ENCODE peak calls at places on chromosomes 7 and 10, in five cellular contexts. One of them, this sample, is unnamed.

GRCh38 chr10:97673736-97674525 is 13.1 kb downstream of the AVPI1 start:
- DNase-seq in H9: no peak
- DNase-seq in neuronal stem cell: no peak
- DNase-seq in IMR-90: peak; percentile 79
- DNase-seq in H1: no peak
- DNase-seq in this sample: peak; percentile 43

GRCh38 chr7:128053023-128053422 is 21.8 kb upstream of the LRRC4 start:
- DNase-seq in H9: no peak
- DNase-seq in neuronal stem cell: no peak
- DNase-seq in IMR-90: peak; percentile 49
- DNase-seq in H1: no peak
- DNase-seq in this sample: peak; percentile 41

GRCh38 chr10:112823604-112824003 is 126.4 kb upstream of the TCF7L2 start:
- DNase-seq in H9: no peak
- DNase-seq in neuronal stem cell: no peak
- DNase-seq in IMR-90: no peak
- DNase-seq in H1: no peak
- DNase-seq in this sample: no peak

GRCh38 chr10:104340692-104341091 is 2.4 kb upstream of the ITPRIP start:
- DNase-seq in H9: no peak
- DNase-seq in neuronal stem cell: no peak
- DNase-seq in IMR-90: no peak
- DNase-seq in H1: no peak
- DNase-seq in this sample: no peak

GRCh38 chr7:17239683-17240521 is 58.5 kb upstream of the AHR start:
- DNase-seq in H9: no peak
- DNase-seq in neuronal stem cell: no peak
- DNase-seq in IMR-90: peak; percentile 75
- DNase-seq in H1: no peak
- DNase-seq in this sample: peak; percentile 43

GRCh38 chr7:112495820-112496462 is 15.2 kb downstream of the LSMEM1 start:
- DNase-seq in H9: peak; percentile 60
- DNase-seq in neuronal stem cell: peak; percentile 31
- DNase-seq in IMR-90: peak; percentile 64
- DNase-seq in H1: peak; percentile 23
- DNase-seq in this sample: peak; percentile 74

GRCh38 chr7:12766416-12766815 is 79.0 kb downstream of the ARL4A start:
- DNase-seq in H9: no peak
- DNase-seq in neuronal stem cell: no peak
- DNase-seq in IMR-90: no peak
- DNase-seq in H1: no peak
- DNase-seq in this sample: no peak

GRCh38 chr7:157418204-157419029 is 81.6 kb downstream of the DNAJB6 start:
- DNase-seq in H9: no peak
- DNase-seq in neuronal stem cell: no peak
- DNase-seq in IMR-90: no peak
- DNase-seq in H1: no peak
- DNase-seq in this sample: no peak

GRCh38 chr10:124068929-124069328 is 24.5 kb downstream of the CHST15 start:
- DNase-seq in H9: no peak
- DNase-seq in neuronal stem cell: no peak
- DNase-seq in IMR-90: no peak
- DNase-seq in H1: no peak
- DNase-seq in this sample: no peak

GRCh38 chr10:44199991-44200655 is 184.8 kb downstream of the CXCL12 start:
- DNase-seq in H9: no peak
- DNase-seq in neuronal stem cell: no peak
- DNase-seq in IMR-90: no peak
- DNase-seq in H1: no peak
- DNase-seq in this sample: no peak

GRCh38 chr10:124644771-124645170 is 99.4 kb downstream of the FAM53B start:
- DNase-seq in H9: peak; percentile 59
- DNase-seq in neuronal stem cell: no peak
- DNase-seq in IMR-90: no peak
- DNase-seq in H1: no peak
- DNase-seq in this sample: no peak

GRCh38 chr7:78020131-78020873 is 221.7 kb downstream of the PHTF2 start:
- DNase-seq in H9: no peak
- DNase-seq in neuronal stem cell: peak; percentile 41
- DNase-seq in IMR-90: peak; percentile 91
- DNase-seq in H1: no peak
- DNase-seq in this sample: peak; percentile 83

GRCh38 chr10:5873515-5873995 is 16.1 kb downstream of the ANKRD16 start:
- DNase-seq in H9: peak; percentile 64
- DNase-seq in neuronal stem cell: peak; percentile 63
- DNase-seq in IMR-90: peak; percentile 70
- DNase-seq in H1: no peak
- DNase-seq in this sample: peak; percentile 76

GRCh38 chr7:101386177-101386557 is 23.5 kb downstream of the COL26A1 start:
- DNase-seq in H9: no peak
- DNase-seq in neuronal stem cell: no peak
- DNase-seq in IMR-90: no peak
- DNase-seq in H1: no peak
- DNase-seq in this sample: no peak

GRCh38 chr7:139038691-139039090 is 2.8 kb upstream of the ZC3HAV1L start:
- DNase-seq in H9: no peak
- DNase-seq in neuronal stem cell: no peak
- DNase-seq in IMR-90: no peak
- DNase-seq in H1: no peak
- DNase-seq in this sample: no peak

GRCh38 chr10:22713853-22714523 is 390 bp downstream of the PIP4K2A start:
- DNase-seq in H9: peak; percentile 34
- DNase-seq in neuronal stem cell: peak; percentile 24
- DNase-seq in IMR-90: peak; percentile 13
- DNase-seq in H1: no peak
- DNase-seq in this sample: peak; percentile 41

GRCh38 chr7:143415696-143416095 is 7.0 kb upstream of the EPHA1 start:
- DNase-seq in H9: no peak
- DNase-seq in neuronal stem cell: no peak
- DNase-seq in IMR-90: peak; percentile 56
- DNase-seq in H1: no peak
- DNase-seq in this sample: no peak

GRCh38 chr7:3753868-3754267 is 452.8 kb downstream of the SDK1 start:
- DNase-seq in H9: no peak
- DNase-seq in neuronal stem cell: no peak
- DNase-seq in IMR-90: no peak
- DNase-seq in H1: no peak
- DNase-seq in this sample: no peak

GRCh38 chr10:119521443-119522204 is 20.9 kb downstream of the RGS10 start:
- DNase-seq in H9: no peak
- DNase-seq in neuronal stem cell: no peak
- DNase-seq in IMR-90: peak; percentile 92
- DNase-seq in H1: no peak
- DNase-seq in this sample: peak; percentile 87

GRCh38 chr10:102630663-102631062 is 13.6 kb upstream of the TRIM8 start:
- DNase-seq in H9: no peak
- DNase-seq in neuronal stem cell: no peak
- DNase-seq in IMR-90: no peak
- DNase-seq in H1: no peak
- DNase-seq in this sample: no peak
- H3K14ac ChIP-seq in H9: no peak overlapping the region
- H3K14ac ChIP-seq in neuronal stem cell: no peak overlapping the region
- H3K14ac ChIP-seq in IMR-90: peak overlapping the region; percentile 92
- H3K14ac ChIP-seq in H1: no peak overlapping the region
- H3K14ac ChIP-seq in this sample: peak overlapping the region; percentile 19

GRCh38 chr7:32490127-32490796 is at the start of gene LSM5:
- DNase-seq in H9: peak; percentile 87
- DNase-seq in neuronal stem cell: peak; percentile 82
- DNase-seq in IMR-90: peak; percentile 95
- DNase-seq in H1: no peak
- DNase-seq in this sample: peak; percentile 95
- H3K14ac ChIP-seq in H9: peak within 1 kb of the TSS; percentile 71
- H3K14ac ChIP-seq in neuronal stem cell: no peak within 1 kb of the TSS
- H3K14ac ChIP-seq in IMR-90: peak within 1 kb of the TSS; percentile 95
- H3K14ac ChIP-seq in H1: no peak within 1 kb of the TSS
- H3K14ac ChIP-seq in this sample: peak within 1 kb of the TSS; percentile 92

GRCh38 chr10:62805139-62806092 is 896 bp downstream of the ADO start:
- DNase-seq in H9: peak; percentile 62
- DNase-seq in neuronal stem cell: peak; percentile 47
- DNase-seq in IMR-90: peak; percentile 47
- DNase-seq in H1: no peak
- DNase-seq in this sample: peak; percentile 72

GRCh38 chr10:62803993-62804383 is 532 bp upstream of the ADO start:
- DNase-seq in H9: no peak
- DNase-seq in neuronal stem cell: no peak
- DNase-seq in IMR-90: peak; percentile 33
- DNase-seq in H1: no peak
- DNase-seq in this sample: peak; percentile 77

GRCh38 chr10:62806246-62806645 is 1.7 kb downstream of the ADO start:
- DNase-seq in H9: no peak
- DNase-seq in neuronal stem cell: no peak
- DNase-seq in IMR-90: peak; percentile 25
- DNase-seq in H1: no peak
- DNase-seq in this sample: no peak

GRCh38 chr10:62810131-62810530 is 5.6 kb downstream of the ADO start:
- DNase-seq in H9: no peak
- DNase-seq in neuronal stem cell: no peak
- DNase-seq in IMR-90: no peak
- DNase-seq in H1: no peak
- DNase-seq in this sample: no peak

DNA sequence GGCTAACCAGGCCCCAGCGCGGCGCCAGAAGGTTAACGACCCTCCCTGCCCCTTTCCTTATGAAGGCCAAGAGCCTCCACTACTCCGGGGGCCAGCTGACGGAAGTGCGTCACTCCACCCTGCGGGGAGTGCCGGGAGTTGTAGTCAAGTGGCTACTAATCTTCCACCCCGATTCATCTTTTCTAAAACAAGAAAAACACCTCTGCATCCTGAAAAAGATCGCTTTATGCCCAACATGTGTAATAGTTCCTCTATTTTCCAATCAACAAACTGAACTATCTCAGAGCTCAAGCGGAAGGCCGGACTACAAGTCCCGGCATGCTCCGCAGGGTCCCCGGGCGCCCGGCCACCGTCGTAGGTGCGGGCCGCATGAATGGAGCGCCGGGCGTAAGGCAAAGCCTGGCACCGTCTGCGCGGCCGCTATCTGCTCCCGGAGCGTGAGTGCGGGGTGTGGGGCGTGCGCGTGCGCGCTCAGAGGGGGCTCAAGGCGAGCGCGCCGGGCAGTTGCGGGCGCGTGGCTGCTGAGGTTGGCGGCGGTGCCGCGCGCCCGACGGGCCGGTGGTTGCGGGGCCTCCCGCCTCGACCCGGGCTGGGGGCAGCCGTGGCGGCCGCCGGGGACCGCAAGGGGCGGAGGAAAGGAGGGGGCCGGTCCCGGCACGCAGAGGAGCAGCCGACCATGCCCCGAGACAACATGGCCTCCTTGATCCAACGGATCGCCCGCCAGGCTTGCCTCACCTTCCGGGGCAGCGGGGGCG is at the start of gene ADO:
- DNase-seq in H9: peak; percentile 88
- DNase-seq in neuronal stem cell: peak; percentile 85
- DNase-seq in IMR-90: peak; percentile 79
- DNase-seq in H1: peak; percentile 67
- DNase-seq in this sample: peak; percentile 90
- H3K14ac ChIP-seq in H9: peak within 1 kb of the TSS; percentile 98
- H3K14ac ChIP-seq in neuronal stem cell: peak within 1 kb of the TSS; percentile 100
- H3K14ac ChIP-seq in IMR-90: peak within 1 kb of the TSS; percentile 99
- H3K14ac ChIP-seq in H1: no peak within 1 kb of the TSS
- H3K14ac ChIP-seq in this sample: no peak within 1 kb of the TSS

GRCh38 chr10:72275351-72276012 is 1.8 kb downstream of the DDIT4 start:
- DNase-seq in H9: no peak
- DNase-seq in neuronal stem cell: no peak
- DNase-seq in IMR-90: peak; percentile 34
- DNase-seq in H1: no peak
- DNase-seq in this sample: no peak

GRCh38 chr10:72274730-72275350 is 1.1 kb downstream of the DDIT4 start:
- DNase-seq in H9: peak; percentile 75
- DNase-seq in neuronal stem cell: no peak
- DNase-seq in IMR-90: peak; percentile 59
- DNase-seq in H1: no peak
- DNase-seq in this sample: peak; percentile 66

GRCh38 chr10:72276421-72277339 is 3.0 kb downstream of the DDIT4 start:
- DNase-seq in H9: no peak
- DNase-seq in neuronal stem cell: no peak
- DNase-seq in IMR-90: peak; percentile 73
- DNase-seq in H1: no peak
- DNase-seq in this sample: peak; percentile 79

GRCh38 chr10:72277340-72277995 is 3.7 kb downstream of the DDIT4 start:
- DNase-seq in H9: no peak
- DNase-seq in neuronal stem cell: no peak
- DNase-seq in IMR-90: peak; percentile 29
- DNase-seq in H1: no peak
- DNase-seq in this sample: peak; percentile 63

GRCh38 chr10:72276013-72276387 is 2.3 kb downstream of the DDIT4 start:
- DNase-seq in H9: no peak
- DNase-seq in neuronal stem cell: no peak
- DNase-seq in IMR-90: no peak
- DNase-seq in H1: no peak
- DNase-seq in this sample: no peak
- H3K14ac ChIP-seq in H9: no peak overlapping the region
- H3K14ac ChIP-seq in neuronal stem cell: no peak overlapping the region
- H3K14ac ChIP-seq in IMR-90: peak overlapping the region; percentile 97
- H3K14ac ChIP-seq in H1: no peak overlapping the region
- H3K14ac ChIP-seq in this sample: peak overlapping the region; percentile 98

DNA sequence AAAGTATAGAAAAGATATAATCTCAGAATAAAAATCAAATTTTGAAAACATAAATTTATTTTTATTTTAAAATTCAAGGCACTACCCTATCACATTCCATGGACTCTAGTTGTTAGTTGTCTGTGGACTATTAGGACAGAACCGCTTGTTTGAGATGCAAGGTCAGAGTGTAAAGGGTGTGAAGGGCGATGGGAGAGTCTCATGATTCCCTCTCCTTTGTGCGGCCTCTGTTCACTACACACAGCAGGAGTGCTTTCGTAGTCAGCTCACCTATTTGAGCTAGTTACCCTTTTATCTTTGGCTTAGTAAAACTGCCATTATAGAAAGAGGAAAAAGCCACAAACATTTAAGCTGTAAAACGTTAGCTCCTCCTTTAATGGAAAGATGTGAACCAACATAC is 189.8 kb upstream of the TEX47 start:
- DNase-seq in H9: no peak
- DNase-seq in neuronal stem cell: peak; percentile 12
- DNase-seq in IMR-90: no peak
- DNase-seq in H1: no peak
- DNase-seq in this sample: no peak
- H3K14ac ChIP-seq in H9: no peak overlapping the region
- H3K14ac ChIP-seq in neuronal stem cell: no peak overlapping the region
- H3K14ac ChIP-seq in IMR-90: no peak overlapping the region
- H3K14ac ChIP-seq in H1: no peak overlapping the region
- H3K14ac ChIP-seq in this sample: no peak overlapping the region